ENCODE peak calls at places on chromosomes 3 and 15, in eight cellular contexts. One of them, this sample, is unnamed.

GRCh38 chr15:90708516-90708915 is 8.6 kb upstream of the BLM start:
- DNase-seq in prostate gland: no peak
- DNase-seq in cardiac muscle cell: no peak
- DNase-seq in K562: no peak
- DNase-seq in ovary: no peak
- DNase-seq in fibroblast of lung: no peak
- DNase-seq in breast epithelium: no peak
- DNase-seq in heart left ventricle: no peak
- DNase-seq in this sample: no peak

GRCh38 chr3:194133661-194134230 is 2.2 kb upstream of the HES1 start:
- DNase-seq in prostate gland: peak
- DNase-seq in cardiac muscle cell: peak
- DNase-seq in K562: peak
- DNase-seq in ovary: peak
- DNase-seq in fibroblast of lung: no peak
- DNase-seq in breast epithelium: peak
- DNase-seq in heart left ventricle: peak
- DNase-seq in this sample: no peak

GRCh38 chr3:128970741-128971048 is 23.2 kb downstream of the CFAP92 start:
- DNase-seq in prostate gland: no peak
- DNase-seq in cardiac muscle cell: no peak
- DNase-seq in K562: no peak
- DNase-seq in ovary: no peak
- DNase-seq in fibroblast of lung: no peak
- DNase-seq in breast epithelium: no peak
- DNase-seq in heart left ventricle: no peak
- DNase-seq in this sample: no peak

GRCh38 chr15:91338763-91339162 is 238.7 kb downstream of the SV2B start:
- DNase-seq in prostate gland: no peak
- DNase-seq in cardiac muscle cell: peak
- DNase-seq in K562: no peak
- DNase-seq in ovary: no peak
- DNase-seq in fibroblast of lung: peak
- DNase-seq in breast epithelium: no peak
- DNase-seq in heart left ventricle: no peak
- DNase-seq in this sample: no peak

GRCh38 chr3:62607287-62608029 is 234.1 kb upstream of the FEZF2 start:
- DNase-seq in prostate gland: no peak
- DNase-seq in cardiac muscle cell: peak
- DNase-seq in K562: no peak
- DNase-seq in ovary: no peak
- DNase-seq in fibroblast of lung: peak
- DNase-seq in breast epithelium: no peak
- DNase-seq in heart left ventricle: peak
- DNase-seq in this sample: no peak

GRCh38 chr15:76418352-76419140 is 82.0 kb downstream of the ISL2 start:
- DNase-seq in prostate gland: peak
- DNase-seq in cardiac muscle cell: no peak
- DNase-seq in K562: no peak
- DNase-seq in ovary: no peak
- DNase-seq in fibroblast of lung: no peak
- DNase-seq in breast epithelium: no peak
- DNase-seq in heart left ventricle: no peak
- DNase-seq in this sample: no peak

GRCh38 chr3:182292586-182292985 is 500.7 kb upstream of the ATP11B start:
- DNase-seq in prostate gland: no peak
- DNase-seq in cardiac muscle cell: no peak
- DNase-seq in K562: no peak
- DNase-seq in ovary: no peak
- DNase-seq in fibroblast of lung: no peak
- DNase-seq in breast epithelium: no peak
- DNase-seq in heart left ventricle: no peak
- DNase-seq in this sample: no peak

GRCh38 chr15:68930268-68931022 is at the start of gene SPESP1:
- DNase-seq in prostate gland: no peak
- DNase-seq in cardiac muscle cell: peak
- DNase-seq in K562: no peak
- DNase-seq in ovary: peak
- DNase-seq in fibroblast of lung: peak
- DNase-seq in breast epithelium: no peak
- DNase-seq in heart left ventricle: peak
- DNase-seq in this sample: no peak

GRCh38 chr3:111917300-111917699 is 58.2 kb downstream of the PHLDB2 start:
- DNase-seq in prostate gland: no peak
- DNase-seq in cardiac muscle cell: peak
- DNase-seq in K562: no peak
- DNase-seq in ovary: no peak
- DNase-seq in fibroblast of lung: no peak
- DNase-seq in breast epithelium: no peak
- DNase-seq in heart left ventricle: no peak
- DNase-seq in this sample: no peak

GRCh38 chr15:98416222-98416835 is 232.0 kb upstream of the IGF1R start:
- DNase-seq in prostate gland: no peak
- DNase-seq in cardiac muscle cell: no peak
- DNase-seq in K562: no peak
- DNase-seq in ovary: no peak
- DNase-seq in fibroblast of lung: no peak
- DNase-seq in breast epithelium: no peak
- DNase-seq in heart left ventricle: no peak
- DNase-seq in this sample: no peak

GRCh38 chr3:189563841-189564563 is 67.2 kb upstream of the TP63 start:
- DNase-seq in prostate gland: no peak
- DNase-seq in cardiac muscle cell: peak
- DNase-seq in K562: no peak
- DNase-seq in ovary: no peak
- DNase-seq in fibroblast of lung: peak
- DNase-seq in breast epithelium: no peak
- DNase-seq in heart left ventricle: no peak
- DNase-seq in this sample: no peak

GRCh38 chr3:53658613-53659193 is 164.3 kb downstream of the CACNA1D start:
- DNase-seq in prostate gland: no peak
- DNase-seq in cardiac muscle cell: no peak
- DNase-seq in K562: no peak
- DNase-seq in ovary: no peak
- DNase-seq in fibroblast of lung: no peak
- DNase-seq in breast epithelium: no peak
- DNase-seq in heart left ventricle: no peak
- DNase-seq in this sample: no peak

GRCh38 chr3:71517206-71517855 is 66.2 kb downstream of the FOXP1 start:
- DNase-seq in prostate gland: no peak
- DNase-seq in cardiac muscle cell: no peak
- DNase-seq in K562: no peak
- DNase-seq in ovary: no peak
- DNase-seq in fibroblast of lung: no peak
- DNase-seq in breast epithelium: no peak
- DNase-seq in heart left ventricle: no peak
- DNase-seq in this sample: no peak

GRCh38 chr3:118882353-118882947 is 152.2 kb downstream of the IGSF11 start:
- DNase-seq in prostate gland: peak
- DNase-seq in cardiac muscle cell: peak
- DNase-seq in K562: peak
- DNase-seq in ovary: peak
- DNase-seq in fibroblast of lung: peak
- DNase-seq in breast epithelium: no peak
- DNase-seq in heart left ventricle: peak
- DNase-seq in this sample: peak

GRCh38 chr3:166455724-166456123 is 618.5 kb upstream of the BCHE start:
- DNase-seq in prostate gland: no peak
- DNase-seq in cardiac muscle cell: no peak
- DNase-seq in K562: no peak
- DNase-seq in ovary: no peak
- DNase-seq in fibroblast of lung: no peak
- DNase-seq in breast epithelium: no peak
- DNase-seq in heart left ventricle: no peak
- DNase-seq in this sample: no peak

GRCh38 chr15:99467338-99467720 is 98.5 kb upstream of the MEF2A start:
- DNase-seq in prostate gland: no peak
- DNase-seq in cardiac muscle cell: no peak
- DNase-seq in K562: no peak
- DNase-seq in ovary: no peak
- DNase-seq in fibroblast of lung: no peak
- DNase-seq in breast epithelium: no peak
- DNase-seq in heart left ventricle: no peak
- DNase-seq in this sample: no peak

GRCh38 chr3:41239587-41239986 is 40.3 kb downstream of the CTNNB1 start:
- DNase-seq in prostate gland: no peak
- DNase-seq in cardiac muscle cell: no peak
- DNase-seq in K562: no peak
- DNase-seq in ovary: no peak
- DNase-seq in fibroblast of lung: no peak
- DNase-seq in breast epithelium: no peak
- DNase-seq in heart left ventricle: no peak
- DNase-seq in this sample: no peak

GRCh38 chr15:101435761-101436160 is 53.7 kb downstream of the PCSK6 start:
- DNase-seq in prostate gland: no peak
- DNase-seq in cardiac muscle cell: no peak
- DNase-seq in K562: no peak
- DNase-seq in ovary: no peak
- DNase-seq in fibroblast of lung: no peak
- DNase-seq in breast epithelium: no peak
- DNase-seq in heart left ventricle: no peak
- DNase-seq in this sample: no peak

GRCh38 chr3:55678521-55679216 is 191.6 kb upstream of the WNT5A start:
- DNase-seq in prostate gland: no peak
- DNase-seq in cardiac muscle cell: no peak
- DNase-seq in K562: no peak
- DNase-seq in ovary: no peak
- DNase-seq in fibroblast of lung: no peak
- DNase-seq in breast epithelium: no peak
- DNase-seq in heart left ventricle: no peak
- DNase-seq in this sample: no peak

GRCh38 chr15:52737720-52738119 is 52.4 kb downstream of the ONECUT1 start:
- DNase-seq in prostate gland: no peak
- DNase-seq in cardiac muscle cell: no peak
- DNase-seq in K562: no peak
- DNase-seq in ovary: no peak
- DNase-seq in fibroblast of lung: no peak
- DNase-seq in breast epithelium: no peak
- DNase-seq in heart left ventricle: no peak
- DNase-seq in this sample: no peak

GRCh38 chr3:105483476-105483875 is 116.8 kb downstream of the ALCAM start:
- DNase-seq in prostate gland: no peak
- DNase-seq in cardiac muscle cell: no peak
- DNase-seq in K562: no peak
- DNase-seq in ovary: no peak
- DNase-seq in fibroblast of lung: no peak
- DNase-seq in breast epithelium: no peak
- DNase-seq in heart left ventricle: no peak
- DNase-seq in this sample: no peak

GRCh38 chr3:197041875-197042488 is 12.4 kb upstream of the MELTF start:
- DNase-seq in prostate gland: no peak
- DNase-seq in cardiac muscle cell: no peak
- DNase-seq in K562: no peak
- DNase-seq in ovary: no peak
- DNase-seq in fibroblast of lung: no peak
- DNase-seq in breast epithelium: no peak
- DNase-seq in heart left ventricle: no peak
- DNase-seq in this sample: no peak

GRCh38 chr3:197035577-197035976 is 6.0 kb upstream of the MELTF start:
- DNase-seq in prostate gland: no peak
- DNase-seq in cardiac muscle cell: no peak
- DNase-seq in K562: no peak
- DNase-seq in ovary: no peak
- DNase-seq in fibroblast of lung: no peak
- DNase-seq in breast epithelium: no peak
- DNase-seq in heart left ventricle: no peak
- DNase-seq in this sample: no peak

GRCh38 chr3:197042539-197042938 is 12.9 kb upstream of the MELTF start:
- DNase-seq in prostate gland: no peak
- DNase-seq in cardiac muscle cell: no peak
- DNase-seq in K562: no peak
- DNase-seq in ovary: no peak
- DNase-seq in fibroblast of lung: no peak
- DNase-seq in breast epithelium: no peak
- DNase-seq in heart left ventricle: no peak
- DNase-seq in this sample: no peak

GRCh38 chr3:197040679-197041078 is 11.1 kb upstream of the MELTF start:
- DNase-seq in prostate gland: no peak
- DNase-seq in cardiac muscle cell: no peak
- DNase-seq in K562: no peak
- DNase-seq in ovary: no peak
- DNase-seq in fibroblast of lung: no peak
- DNase-seq in breast epithelium: no peak
- DNase-seq in heart left ventricle: no peak
- DNase-seq in this sample: no peak

GRCh38 chr3:197038604-197039003 is 9.0 kb upstream of the MELTF start:
- DNase-seq in prostate gland: no peak
- DNase-seq in cardiac muscle cell: no peak
- DNase-seq in K562: no peak
- DNase-seq in ovary: no peak
- DNase-seq in fibroblast of lung: no peak
- DNase-seq in breast epithelium: no peak
- DNase-seq in heart left ventricle: no peak
- DNase-seq in this sample: no peak
- H3K27ac ChIP-seq in prostate gland: no peak
- H3K27ac ChIP-seq in cardiac muscle cell: no peak
- H3K27ac ChIP-seq in K562: no peak
- H3K27ac ChIP-seq in ovary: no peak
- H3K27ac ChIP-seq in fibroblast of lung: no peak
- H3K27ac ChIP-seq in breast epithelium: no peak
- H3K27ac ChIP-seq in heart left ventricle: no peak
- H3K27ac ChIP-seq in this sample: no peak

GRCh38 chr3:138180375-138181029 is 5.8 kb upstream of the DBR1 start:
- DNase-seq in prostate gland: peak
- DNase-seq in cardiac muscle cell: peak
- DNase-seq in K562: no peak
- DNase-seq in ovary: no peak
- DNase-seq in fibroblast of lung: peak
- DNase-seq in breast epithelium: no peak
- DNase-seq in heart left ventricle: no peak
- DNase-seq in this sample: peak
- TF ChIP-seq CTCF in prostate gland: peak
- TF ChIP-seq CTCF in cardiac muscle cell: peak
- TF ChIP-seq CTCF in K562: peak
- TF ChIP-seq CTCF in ovary: no peak
- TF ChIP-seq CTCF in fibroblast of lung: no peak
- TF ChIP-seq CTCF in breast epithelium: no peak
- TF ChIP-seq CTCF in heart left ventricle: peak
- TF ChIP-seq CTCF in this sample: peak

GRCh38 chr3:28068342-28068741 is 173.1 kb upstream of the CMC1 start:
- DNase-seq in prostate gland: no peak
- DNase-seq in cardiac muscle cell: no peak
- DNase-seq in K562: no peak
- DNase-seq in ovary: no peak
- DNase-seq in fibroblast of lung: no peak
- DNase-seq in breast epithelium: no peak
- DNase-seq in heart left ventricle: no peak
- DNase-seq in this sample: no peak
- H3K27ac ChIP-seq in prostate gland: no peak
- H3K27ac ChIP-seq in cardiac muscle cell: no peak
- H3K27ac ChIP-seq in K562: no peak
- H3K27ac ChIP-seq in ovary: no peak
- H3K27ac ChIP-seq in fibroblast of lung: no peak
- H3K27ac ChIP-seq in breast epithelium: no peak
- H3K27ac ChIP-seq in heart left ventricle: no peak
- H3K27ac ChIP-seq in this sample: no peak

DNA sequence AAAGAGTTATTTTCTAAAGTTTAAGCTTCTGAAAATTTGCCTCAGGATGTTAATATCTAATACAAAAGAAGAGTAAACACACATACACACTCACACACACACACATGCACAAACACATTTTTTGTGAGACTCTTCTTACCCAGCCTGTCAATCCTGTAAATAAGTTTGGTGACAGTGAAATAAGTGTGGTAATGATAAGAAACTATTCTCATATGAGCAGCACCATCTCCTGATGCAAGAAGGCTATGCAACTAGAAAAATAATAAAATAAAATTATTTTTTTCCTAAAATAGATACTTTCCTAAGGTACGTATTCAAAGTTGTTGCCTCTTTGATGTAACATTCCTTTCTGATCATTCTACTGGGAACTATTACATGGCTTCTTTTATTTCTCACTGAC is 155.1 kb downstream of the MECOM start:
- DNase-seq in prostate gland: no peak
- DNase-seq in cardiac muscle cell: no peak
- DNase-seq in K562: no peak
- DNase-seq in ovary: no peak
- DNase-seq in fibroblast of lung: peak
- DNase-seq in breast epithelium: no peak
- DNase-seq in heart left ventricle: no peak
- DNase-seq in this sample: no peak
- TF ChIP-seq CTCF in prostate gland: no peak
- TF ChIP-seq CTCF in cardiac muscle cell: peak
- TF ChIP-seq CTCF in K562: no peak
- TF ChIP-seq CTCF in ovary: no peak
- TF ChIP-seq CTCF in fibroblast of lung: no peak
- TF ChIP-seq CTCF in breast epithelium: no peak
- TF ChIP-seq CTCF in heart left ventricle: no peak
- TF ChIP-seq CTCF in this sample: no peak